ENCODE peak calls at places on chromosomes 16 and 17, in six cellular contexts. C is NCI-H1105; O is PC-3; T is iris pigment epithelial cell; S is T-helper 2 cell; F is activated CD8-positive, alpha-beta memory T cell treated with anti-CD3 and anti-CD28 coated beads for 1 hour. Z is an unnamed sample.

GRCh38 chr17:19346351-19347255 is 15.9 kb downstream of the B9D1 start:
- DNase-seq in C (no peak), O (peak), T (peak), S (no peak), F (no peak), Z (peak)

GRCh38 chr16:29306201-29306600 is 100.3 kb downstream of the NPIPB11 start:
- DNase-seq in C (no peak), O (no peak), T (no peak), S (no peak), F (no peak), Z (no peak)

GRCh38 chr16:88920618-88921602 is 54.5 kb upstream of the PABPN1L start:
- DNase-seq in C (no peak), O (peak), T (peak), S (no peak), F (no peak), Z (no peak)

GRCh38 chr16:3444032-3444388 is 530 bp downstream of the NAA60 start:
- DNase-seq in C (no peak), O (no peak), T (peak), S (no peak), F (no peak), Z (peak)

GRCh38 chr16:11121083-11121482 is 134.9 kb downstream of the SOCS1 start:
- DNase-seq in C (no peak), O (no peak), T (no peak), S (no peak), F (no peak), Z (no peak)

GRCh38 chr17:2183346-2183745 is 120.2 kb downstream of the SMG6 start:
- DNase-seq in C (no peak), O (peak), T (peak), S (no peak), F (no peak), Z (no peak)

GRCh38 chr17:57574040-57574513 is 171.0 kb downstream of the CCDC182 start:
- DNase-seq in C (peak), O (peak), T (peak), S (no peak), F (no peak), Z (no peak)

GRCh38 chr16:69294051-69294450 is 17.1 kb upstream of the VPS4A start:
- DNase-seq in C (no peak), O (no peak), T (no peak), S (no peak), F (no peak), Z (no peak)

GRCh38 chr17:59669411-59669810 is 37.8 kb downstream of the PTRH2 start:
- DNase-seq in C (no peak), O (no peak), T (no peak), S (no peak), F (no peak), Z (no peak)

GRCh38 chr17:20935740-20936139 is 107.1 kb downstream of the USP22 start:
- DNase-seq in C (no peak), O (peak), T (peak), S (no peak), F (no peak), Z (no peak)

GRCh38 chr16:81551821-81552304 is 107.3 kb downstream of the CMIP start:
- DNase-seq in C (no peak), O (no peak), T (peak), S (no peak), F (no peak), Z (no peak)

GRCh38 chr16:17566656-17567450 is 96.1 kb upstream of the XYLT1 start:
- DNase-seq in C (no peak), O (no peak), T (no peak), S (no peak), F (no peak), Z (no peak)

GRCh38 chr16:672371-672770 is 3.1 kb upstream of the RHBDL1 start:
- DNase-seq in C (no peak), O (no peak), T (no peak), S (no peak), F (no peak), Z (no peak)

Z was measured in RKO.